ENCODE peak calls at places on chromosomes 3 and 15, in nine cellular contexts. H is transverse colon; Q is CD8-positive, alpha-beta T cell; V is fibroblast of lung; K is neural crest cell; D is H9; Z is left ventricle myocardium inferior; C is nephron progenitor cell; T is A549. M is an unnamed sample.

GRCh38 chr15:86229966-86230365 is 150.3 kb downstream of the AGBL1 start:
- DNase-seq in H (no peak), Q (no peak), V (no peak), K (no peak), D (no peak), Z (no peak), C (no peak), T (no peak), M (no peak)

GRCh38 chr15:67715166-67715565 is 110.1 kb upstream of the SKOR1 start:
- DNase-seq in H (no peak), Q (no peak), V (no peak), K (no peak), D (no peak), Z (no peak), C (no peak), T (no peak), M (no peak)

GRCh38 chr3:86923071-86923476 is 67.9 kb downstream of the VGLL3 start:
- DNase-seq in H (no peak), Q (no peak), V (peak), K (no peak), D (no peak), Z (no peak), C (no peak), T (no peak), M (no peak)

GRCh38 chr3:64685800-64686445 is 1.9 kb downstream of the ADAMTS9 start:
- DNase-seq in H (peak), Q (no peak), V (peak), K (peak), D (peak), Z (peak), C (peak), T (peak), M (peak)

GRCh38 chr15:55917881-55918296 is 75.5 kb downstream of the NEDD4 start:
- DNase-seq in H (peak), Q (no peak), V (peak), K (no peak), D (no peak), Z (no peak), C (no peak), T (peak), M (no peak)

GRCh38 chr3:2303567-2303966 is 204.9 kb downstream of the CNTN4 start:
- DNase-seq in H (no peak), Q (no peak), V (no peak), K (peak), D (peak), Z (no peak), C (peak), T (no peak), M (peak)

GRCh38 chr3:153977148-153977547 is 144.0 kb upstream of the ARHGEF26 start:
- DNase-seq in H (no peak), Q (no peak), V (peak), K (no peak), D (no peak), Z (no peak), C (no peak), T (no peak), M (no peak)

GRCh38 chr15:101014921-101015841 is 96.0 kb downstream of the LRRK1 start:
- DNase-seq in H (peak), Q (peak), V (peak), K (peak), D (peak), Z (peak), C (peak), T (peak), M (peak)

GRCh38 chr3:120214161-120214560 is 70.9 kb downstream of the GPR156 start:
- DNase-seq in H (no peak), Q (no peak), V (peak), K (no peak), D (no peak), Z (no peak), C (no peak), T (no peak), M (no peak)

GRCh38 chr3:47161983-47162694 is 1.8 kb downstream of the SETD2 start:
- DNase-seq in H (no peak), Q (no peak), V (no peak), K (no peak), D (no peak), Z (no peak), C (no peak), T (no peak), M (no peak)

GRCh38 chr3:107825556-107825955 is 265.3 kb downstream of the CD47 start:
- DNase-seq in H (no peak), Q (no peak), V (no peak), K (no peak), D (no peak), Z (no peak), C (no peak), T (no peak), M (no peak)

GRCh38 chr3:188387921-188388320 is 234.0 kb downstream of the LPP start:
- DNase-seq in H (no peak), Q (no peak), V (peak), K (no peak), D (no peak), Z (no peak), C (no peak), T (no peak), M (no peak)

GRCh38 chr3:128133273-128133883 is 9.8 kb upstream of the RUVBL1 start:
- DNase-seq in H (peak), Q (peak), V (peak), K (peak), D (peak), Z (no peak), C (no peak), T (no peak), M (no peak)

GRCh38 chr3:106529738-106530137 is 660.9 kb upstream of the CBLB start:
- DNase-seq in H (no peak), Q (no peak), V (no peak), K (no peak), D (no peak), Z (no peak), C (no peak), T (no peak), M (no peak)

GRCh38 chr3:131731709-131732108 is 228.9 kb upstream of the MRPL3 start:
- DNase-seq in H (no peak), Q (no peak), V (no peak), K (no peak), D (no peak), Z (no peak), C (no peak), T (no peak), M (no peak)

GRCh38 chr3:192745150-192745549 is 17.8 kb upstream of the FGF12 start:
- DNase-seq in H (no peak), Q (no peak), V (no peak), K (no peak), D (no peak), Z (no peak), C (no peak), T (no peak), M (no peak)

GRCh38 chr3:194691481-194692281 is 6.0 kb downstream of the FAM43A start:
- DNase-seq in H (no peak), Q (no peak), V (no peak), K (no peak), D (no peak), Z (no peak), C (peak), T (no peak), M (no peak)

GRCh38 chr3:106862067-106862466 is 515.2 kb upstream of the CCDC54 start:
- DNase-seq in H (no peak), Q (no peak), V (peak), K (no peak), D (no peak), Z (no peak), C (no peak), T (no peak), M (no peak)

GRCh38 chr3:45870099-45870498 is 16.2 kb upstream of the CCR9 start:
- DNase-seq in H (peak), Q (peak), V (no peak), K (no peak), D (no peak), Z (no peak), C (no peak), T (no peak), M (no peak)

GRCh38 chr3:8816106-8816505 is 46.7 kb upstream of the OXTR start:
- DNase-seq in H (no peak), Q (no peak), V (peak), K (no peak), D (no peak), Z (no peak), C (no peak), T (no peak), M (no peak)

GRCh38 chr15:40302288-40302886 is 5.3 kb downstream of the PLCB2 start:
- DNase-seq in H (no peak), Q (no peak), V (no peak), K (no peak), D (no peak), Z (no peak), C (no peak), T (no peak), M (no peak)

GRCh38 chr15:35293353-35294130 is 208.4 kb upstream of the NANOGP8 start:
- DNase-seq in H (no peak), Q (no peak), V (peak), K (no peak), D (peak), Z (no peak), C (no peak), T (peak), M (no peak)

GRCh38 chr15:57324944-57325679 is 51.2 kb upstream of the CGNL1 start:
- DNase-seq in H (no peak), Q (no peak), V (no peak), K (no peak), D (no peak), Z (no peak), C (no peak), T (no peak), M (no peak)

GRCh38 chr15:41465822-41466421 is 27.8 kb upstream of the ITPKA start:
- DNase-seq in H (no peak), Q (no peak), V (peak), K (peak), D (no peak), Z (no peak), C (no peak), T (peak), M (no peak)

GRCh38 chr3:179450321-179450720 is 949 bp downstream of the GNB4 start:
- DNase-seq in H (no peak), Q (no peak), V (peak), K (no peak), D (no peak), Z (no peak), C (no peak), T (no peak), M (no peak)

GRCh38 chr3:46922871-46923558 is 45.5 kb downstream of the PTH1R start:
- DNase-seq in H (peak), Q (no peak), V (no peak), K (no peak), D (no peak), Z (no peak), C (no peak), T (no peak), M (no peak)

GRCh38 chr3:153595186-153595815 is 433.3 kb downstream of the RAP2B start:
- DNase-seq in H (no peak), Q (no peak), V (peak), K (no peak), D (no peak), Z (no peak), C (no peak), T (peak), M (no peak)

GRCh38 chr15:37059051-37059450 is 41.3 kb downstream of the MEIS2 start:
- DNase-seq in H (no peak), Q (no peak), V (peak), K (no peak), D (no peak), Z (no peak), C (no peak), T (no peak), M (no peak)

GRCh38 chr3:160180581-160181216 is 44.5 kb upstream of the C3orf80 start:
- DNase-seq in H (no peak), Q (no peak), V (peak), K (no peak), D (no peak), Z (no peak), C (peak), T (no peak), M (no peak)

GRCh38 chr3:101588626-101589025 is 14.6 kb downstream of the PCNP start:
- DNase-seq in H (no peak), Q (no peak), V (no peak), K (no peak), D (no peak), Z (no peak), C (no peak), T (no peak), M (no peak)

GRCh38 chr3:158768361-158768787 is 33.5 kb upstream of the MFSD1 start:
- DNase-seq in H (peak), Q (no peak), V (peak), K (no peak), D (peak), Z (peak), C (peak), T (peak), M (no peak)

GRCh38 chr3:69560818-69561217 is 174.9 kb upstream of the FRMD4B start:
- DNase-seq in H (no peak), Q (no peak), V (no peak), K (no peak), D (no peak), Z (no peak), C (no peak), T (no peak), M (no peak)
- TF ChIP-seq CTCF in H (no peak), Q (no peak), V (peak), K (no peak), D (peak), Z (no peak), C (no peak), T (no peak), M (no peak)

GRCh38 chr15:64361259-64361658 is 5.3 kb upstream of the CSNK1G1 start:
- DNase-seq in H (no peak), Q (no peak), V (no peak), K (no peak), D (no peak), Z (no peak), C (no peak), T (no peak), M (no peak)

GRCh38 chr15:64355559-64356442 is at the start of gene CSNK1G1:
- DNase-seq in H (peak), Q (peak), V (peak), K (peak), D (peak), Z (peak), C (peak), T (peak), M (peak)

GRCh38 chr15:64354683-64355558 is 1.1 kb downstream of the CSNK1G1 start:
- DNase-seq in H (no peak), Q (peak), V (no peak), K (no peak), D (no peak), Z (no peak), C (no peak), T (no peak), M (no peak)

GRCh38 chr15:64351265-64351664 is 4.7 kb downstream of the CSNK1G1 start:
- DNase-seq in H (no peak), Q (no peak), V (peak), K (no peak), D (no peak), Z (no peak), C (no peak), T (no peak), M (no peak)

GRCh38 chr15:64356443-64357040 is 569 bp upstream of the CSNK1G1 start:
- DNase-seq in H (no peak), Q (no peak), V (no peak), K (no peak), D (no peak), Z (no peak), C (no peak), T (peak), M (no peak)
- TF ChIP-seq CTCF in H (peak), Q (peak), V (peak), K (peak), D (peak), Z (peak), C (no peak), T (peak), M (no peak)

DNA sequence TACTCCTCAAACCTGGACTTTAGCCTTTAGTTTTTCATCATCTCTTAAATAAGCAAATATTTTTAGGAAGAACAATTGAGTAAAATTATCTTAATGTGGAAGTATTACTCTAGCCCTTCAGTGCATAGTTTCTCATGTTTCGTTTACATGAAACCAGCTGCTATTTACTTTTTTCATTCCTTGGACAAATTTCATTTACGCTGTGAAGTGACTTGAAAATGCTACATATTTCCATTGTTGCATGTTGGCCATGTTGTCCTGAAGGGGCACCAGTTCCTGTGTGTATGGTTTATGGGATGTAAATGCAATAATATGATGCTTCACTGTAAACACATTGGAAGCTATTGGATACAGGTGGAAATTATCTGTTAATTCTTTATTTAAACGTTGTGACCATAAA is 49.9 kb downstream of the SLC25A26 start:
- DNase-seq in H (no peak), Q (no peak), V (no peak), K (no peak), D (no peak), Z (no peak), C (no peak), T (no peak), M (no peak)
- TF ChIP-seq CTCF in H (no peak), Q (no peak), V (no peak), K (no peak), D (no peak), Z (no peak), C (no peak), T (no peak), M (no peak)

DNA sequence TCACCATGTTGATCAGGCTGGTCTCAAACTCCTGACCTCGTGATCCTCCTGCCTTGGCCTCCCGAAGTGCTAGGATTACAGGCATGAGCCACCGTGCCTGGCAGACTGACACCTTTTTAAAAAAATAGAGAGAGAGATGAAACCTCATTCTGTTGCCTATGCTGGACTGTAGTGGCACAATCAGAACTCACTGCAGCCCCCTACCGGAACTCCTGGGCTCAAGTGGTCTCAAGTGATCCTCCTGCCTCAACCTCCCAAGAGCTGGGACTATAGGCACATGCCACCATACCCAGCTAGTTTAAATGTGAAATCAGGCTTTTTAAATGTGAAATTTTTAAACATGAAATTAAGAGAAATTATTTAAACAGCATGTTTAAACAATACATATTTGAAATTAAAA is 265.2 kb upstream of the UBE2E1 start:
- DNase-seq in H (no peak), Q (no peak), V (no peak), K (no peak), D (no peak), Z (no peak), C (no peak), T (no peak), M (no peak)
- TF ChIP-seq CTCF in H (no peak), Q (no peak), V (no peak), K (no peak), D (no peak), Z (no peak), C (no peak), T (no peak), M (no peak)

GRCh38 chr3:195908439-195909293 is at the start of gene TNK2:
- DNase-seq in H (peak), Q (peak), V (no peak), K (no peak), D (peak), Z (no peak), C (peak), T (peak), M (no peak)

GRCh38 chr3:195907730-195908438 is 467 bp downstream of the TNK2 start:
- DNase-seq in H (peak), Q (peak), V (no peak), K (no peak), D (no peak), Z (no peak), C (no peak), T (peak), M (no peak)

GRCh38 chr3:195909294-195909644 is 918 bp upstream of the TNK2 start:
- DNase-seq in H (peak), Q (no peak), V (no peak), K (no peak), D (no peak), Z (no peak), C (no peak), T (peak), M (no peak)

GRCh38 chr3:195905970-195906864 is 2.1 kb downstream of the TNK2 start:
- DNase-seq in H (no peak), Q (no peak), V (peak), K (no peak), D (no peak), Z (no peak), C (no peak), T (no peak), M (no peak)

GRCh38 chr3:195906865-195907729 is 1.3 kb downstream of the TNK2 start:
- DNase-seq in H (peak), Q (peak), V (no peak), K (no peak), D (no peak), Z (no peak), C (no peak), T (no peak), M (no peak)
- TF ChIP-seq CTCF in H (no peak), Q (no peak), V (no peak), K (peak), D (peak), Z (no peak), C (no peak), T (no peak), M (no peak)

DNA sequence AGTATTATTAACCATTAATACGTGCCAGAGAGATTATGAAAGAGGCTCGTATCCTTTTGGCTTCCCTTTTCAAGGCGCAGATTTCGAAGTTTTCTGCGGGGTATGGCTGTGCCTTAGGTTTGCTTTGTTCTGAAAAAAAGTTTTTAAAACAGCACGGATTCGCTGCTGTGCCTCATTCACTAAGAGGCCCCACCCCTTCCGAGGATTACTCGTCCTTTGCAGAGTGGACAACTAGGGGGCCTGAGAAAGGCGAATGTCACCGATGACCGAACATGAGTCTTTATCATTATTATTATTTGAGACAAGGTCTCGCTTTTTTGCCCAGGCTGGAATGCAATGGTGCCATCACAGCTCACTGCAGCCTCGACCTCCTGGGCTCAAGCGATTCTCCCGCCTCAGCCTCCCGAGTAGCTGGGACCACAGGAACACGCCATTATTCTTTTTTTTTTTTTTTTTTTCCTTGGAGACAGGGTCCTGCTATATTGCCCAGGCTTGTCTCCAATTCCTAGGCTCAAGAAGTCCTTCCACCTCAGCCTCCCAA is 684 bp upstream of the RPS27L start:
- DNase-seq in H (peak), Q (no peak), V (peak), K (peak), D (peak), Z (peak), C (peak), T (peak), M (peak)
- TF ChIP-seq CTCF in H (peak), Q (no peak), V (peak), K (peak), D (no peak), Z (peak), C (no peak), T (no peak), M (no peak)

M was measured in mesothelial cell of epicardium.